ENCODE peak calls at places on chromosomes 3 and 15, in six cellular contexts. J is A549, A is HepG2, C is NB4, V is K562, R is GM12878. M is an unnamed sample.

GRCh38 chr3:65537109-65537508 is 501.6 kb downstream of the MAGI1 start:
- DNase-seq in A (no peak), V (no peak), R (no peak), C (no peak), J (no peak), M (no peak)

GRCh38 chr3:149494022-149494758 is 19.7 kb downstream of the TM4SF4 start:
- DNase-seq in C (peak; percentile 68), V (peak; percentile 63), J (peak; percentile 72), A (peak; percentile 64), R (no peak), M (peak; percentile 76)

GRCh38 chr3:143139786-143140185 is 20.2 kb downstream of the CHST2 start:
- DNase-seq in V (no peak), C (no peak), A (no peak), J (no peak), R (no peak), M (peak; percentile 32)

GRCh38 chr15:38127306-38127731 is 125.3 kb upstream of the SPRED1 start:
- DNase-seq in A (no peak), R (no peak), J (no peak), V (no peak), C (peak; percentile 12), M (peak; percentile 26)

GRCh38 chr15:85973584-85974347 is 105.9 kb upstream of the AGBL1 start:
- DNase-seq in C (no peak), A (peak; percentile 6), R (no peak), V (no peak), J (no peak), M (no peak)

GRCh38 chr3:144403040-144403457 is 431.4 kb downstream of the DIPK2A start:
- DNase-seq in C (no peak), J (no peak), R (no peak), V (no peak), A (no peak), M (no peak)

GRCh38 chr3:184525337-184526157 is 36.0 kb upstream of the EPHB3 start:
- DNase-seq in R (no peak), C (no peak), A (no peak), V (no peak), J (no peak), M (no peak)

GRCh38 chr15:79084308-79084968 is 6.1 kb downstream of the RASGRF1 start:
- DNase-seq in A (no peak), R (no peak), C (no peak), J (no peak), V (no peak), M (no peak)

GRCh38 chr3:52072020-52072419 is 15.6 kb upstream of the DUSP7 start:
- DNase-seq in C (no peak), R (no peak), J (no peak), V (no peak), A (no peak), M (no peak)

GRCh38 chr3:52076900-52077299 is 20.5 kb upstream of the DUSP7 start:
- DNase-seq in C (no peak), V (no peak), R (no peak), J (no peak), A (no peak), M (no peak)

GRCh38 chr3:52072471-52072870 is 16.1 kb upstream of the DUSP7 start:
- DNase-seq in J (no peak), R (no peak), V (no peak), C (no peak), A (no peak), M (no peak)

GRCh38 chr3:52070724-52071621 is 14.6 kb upstream of the DUSP7 start:
- DNase-seq in J (no peak), V (no peak), A (no peak), R (no peak), C (no peak), M (peak; percentile 57)

GRCh38 chr3:52073490-52073889 is 17.1 kb upstream of the DUSP7 start:
- DNase-seq in J (no peak), A (no peak), C (no peak), V (no peak), R (no peak), M (no peak)
- TF ChIP-seq MYC in J (no peak), A (no peak), C (no peak), V (no peak), R (no peak), M (no peak)

DNA sequence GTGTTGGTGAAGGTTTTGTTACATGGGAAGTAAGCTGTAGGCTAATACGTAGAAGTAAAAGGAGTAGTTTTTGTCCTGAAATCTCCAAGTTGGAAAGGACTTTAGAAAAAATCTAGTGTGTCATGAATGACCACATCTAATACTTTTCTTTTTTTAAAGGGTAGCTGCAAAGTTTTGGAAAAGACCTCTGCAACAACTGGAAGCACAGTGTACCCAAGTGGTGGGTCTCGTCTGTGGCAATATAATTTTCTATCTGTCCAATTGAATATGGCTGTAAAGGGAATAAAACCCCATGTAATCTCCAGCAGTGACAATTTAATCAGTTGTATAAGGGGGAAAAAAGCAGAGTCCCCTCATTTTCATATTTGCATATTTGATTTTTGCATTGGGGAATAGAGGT is 531.2 kb downstream of the ZIC1 start:
- DNase-seq in C (no peak), R (no peak), J (no peak), A (no peak), V (no peak), M (no peak)
- TF ChIP-seq MYC in C (no peak), R (no peak), J (no peak), A (no peak), V (no peak), M (no peak)

DNA sequence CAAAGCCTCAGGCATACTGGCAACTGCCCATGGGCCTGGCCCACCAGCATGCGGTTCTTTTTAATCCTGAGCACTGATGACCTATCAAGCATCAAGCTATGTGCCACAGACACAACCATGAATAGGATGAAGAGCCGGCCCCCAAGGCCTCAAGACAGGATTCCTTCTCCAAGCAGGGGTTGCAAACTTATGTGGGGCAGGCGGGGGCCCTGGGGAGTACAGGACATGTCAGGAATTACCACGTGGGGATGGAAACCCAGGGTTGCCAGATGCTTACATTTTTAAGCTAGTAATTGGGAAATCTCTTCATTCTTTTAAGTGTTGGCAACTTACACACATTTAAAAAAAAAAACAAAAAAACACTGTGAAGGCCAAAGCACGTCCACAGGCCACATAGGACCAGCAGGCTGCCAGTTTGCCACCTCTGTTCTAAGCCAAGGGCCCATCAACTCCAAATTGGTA is 32.9 kb downstream of the BDH1 start:
- DNase-seq in V (no peak), J (no peak), A (no peak), R (no peak), C (no peak), M (no peak)
- TF ChIP-seq MYC in V (no peak), J (no peak), A (no peak), R (no peak), C (no peak), M (no peak)

DNA sequence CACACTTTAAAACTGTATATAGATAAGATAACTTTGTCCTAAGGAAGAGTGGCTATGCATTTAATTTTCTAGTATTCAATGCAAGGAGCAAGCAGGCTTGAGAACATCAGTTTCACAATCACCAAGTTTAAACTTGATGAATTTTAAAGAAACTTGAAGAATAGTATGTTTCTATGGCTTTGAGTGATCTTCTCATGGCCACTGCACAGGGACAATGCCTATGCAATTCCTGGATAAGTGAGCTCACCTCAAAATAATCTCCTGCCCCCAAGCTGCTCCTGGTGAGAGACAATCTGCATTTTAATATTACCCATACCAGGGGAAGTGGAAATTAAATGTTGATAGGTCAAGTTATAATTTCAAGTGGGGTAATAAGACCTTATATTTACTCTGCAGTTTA is 376.6 kb upstream of the CBLB start:
- DNase-seq in A (no peak), V (no peak), J (no peak), C (no peak), R (no peak), M (no peak)
- TF ChIP-seq MYC in A (no peak), V (no peak), J (no peak), C (no peak), R (no peak), M (no peak)

GRCh38 chr15:71302861-71303410 is 187.7 kb downstream of the THSD4 start:
- DNase-seq in J (no peak), A (no peak), R (no peak), V (no peak), C (no peak), M (no peak)
- TF ChIP-seq MYC in J (no peak), A (no peak), R (no peak), V (no peak), C (no peak), M (no peak)

GRCh38 chr3:188727052-188727451 is 444.7 kb upstream of the TPRG1 start:
- DNase-seq in J (no peak), V (no peak), A (no peak), C (no peak), R (no peak), M (no peak)

GRCh38 chr3:188728371-188728896 is 443.3 kb upstream of the TPRG1 start:
- DNase-seq in R (no peak), V (no peak), A (no peak), J (no peak), C (no peak), M (no peak)

GRCh38 chr3:188734395-188734794 is 437.4 kb upstream of the TPRG1 start:
- DNase-seq in V (no peak), R (no peak), A (no peak), J (no peak), C (no peak), M (peak; percentile 25)

DNA sequence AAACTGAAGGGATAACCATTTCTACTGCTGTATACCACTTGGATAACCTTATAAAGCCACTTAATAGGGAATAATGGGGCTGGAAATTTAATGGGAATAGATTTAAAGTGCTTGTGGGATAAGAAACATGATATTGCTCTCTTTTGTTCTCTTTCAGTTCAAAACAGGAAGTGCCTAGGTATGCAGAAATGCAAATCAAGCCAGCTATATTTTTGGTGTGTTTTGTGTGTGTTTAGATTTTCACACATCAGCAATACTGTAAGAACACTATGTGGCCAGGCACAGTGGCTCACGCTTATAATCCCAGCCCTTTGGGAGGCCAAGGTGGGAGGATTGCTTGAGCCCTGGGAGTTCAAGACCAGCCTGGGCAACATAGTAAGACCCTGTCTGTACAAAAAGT is 442.3 kb upstream of the TPRG1 start:
- DNase-seq in J (no peak), C (no peak), R (no peak), V (no peak), A (no peak), M (peak; percentile 5)
- TF ChIP-seq MYC in J (no peak), C (no peak), R (no peak), V (no peak), A (no peak), M (no peak)

M was measured in endothelial cell of umbilical vein.